ENCODE peak calls at places on chromosomes 1 and 21, in nine cellular contexts. I is GM23338, L is ovary, V is foreskin fibroblast, C is A549, J is RWPE2, R is astrocyte, X is GM06990, W is tibial nerve. H is an unnamed sample.

GRCh38 chr21:26389971-26390641 is 183.0 kb downstream of the CYYR1 start:
- DNase-seq in I (no peak), L (no peak), V (peak; percentile 81), C (peak; percentile 10), J (peak; percentile 88), R (peak; percentile 66), X (no peak), W (no peak), H (peak; percentile 80)

GRCh38 chr1:177983824-177984528 is 14.1 kb upstream of the SEC16B start:
- DNase-seq in I (peak; percentile 59), L (peak; percentile 64), V (peak; percentile 94), C (no peak), J (no peak), R (peak; percentile 94), X (no peak), W (no peak), H (peak; percentile 95)

GRCh38 chr1:74457269-74457668 is 55.1 kb downstream of the LRRC53 start:
- DNase-seq in I (no peak), L (no peak), V (no peak), C (no peak), J (no peak), R (no peak), X (no peak), W (no peak), H (no peak)

GRCh38 chr1:19373206-19374126 is 61.3 kb downstream of the SLC66A1 start:
- DNase-seq in I (no peak), L (no peak), V (peak; percentile 50), C (no peak), J (no peak), R (no peak), X (no peak), W (no peak), H (peak; percentile 80)

GRCh38 chr1:36306210-36306901 is at the start of gene SH3D21:
- DNase-seq in I (peak; percentile 92), L (peak; percentile 62), V (no peak), C (no peak), J (peak; percentile 82), R (no peak), X (no peak), W (peak; percentile 33), H (peak; percentile 18)

GRCh38 chr1:229408458-229409037 is 25.3 kb downstream of the ACTA1 start:
- DNase-seq in I (peak; percentile 47), L (no peak), V (peak; percentile 16), C (no peak), J (no peak), R (no peak), X (no peak), W (no peak), H (peak; percentile 40)

GRCh38 chr1:224300346-224300745 is 29.6 kb downstream of the NVL start:
- DNase-seq in I (no peak), L (no peak), V (peak; percentile 78), C (peak; percentile 43), J (no peak), R (peak; percentile 90), X (no peak), W (no peak), H (peak; percentile 67)

GRCh38 chr1:236734141-236734765 is 48.0 kb downstream of the ACTN2 start:
- DNase-seq in I (no peak), L (no peak), V (no peak), C (no peak), J (no peak), R (peak; percentile 10), X (no peak), W (no peak), H (no peak)

GRCh38 chr21:29650561-29651022 is 289.2 kb downstream of the GRIK1 start:
- DNase-seq in I (no peak), L (no peak), V (no peak), C (no peak), J (no peak), R (no peak), X (no peak), W (no peak), H (no peak)

GRCh38 chr1:22972760-22973159 is at the start of gene LACTBL1:
- DNase-seq in I (no peak), L (no peak), V (no peak), C (no peak), J (no peak), R (no peak), X (no peak), W (no peak), H (no peak)

GRCh38 chr21:43866659-43867331 is 1.8 kb downstream of the AGPAT3 start:
- DNase-seq in I (no peak), L (peak; percentile 42), V (no peak), C (no peak), J (no peak), R (no peak), X (peak; percentile 74), W (no peak), H (no peak)

GRCh38 chr1:11590395-11590794 is 63.8 kb downstream of the FBXO2 start:
- DNase-seq in I (peak; percentile 83), L (no peak), V (no peak), C (no peak), J (no peak), R (no peak), X (no peak), W (no peak), H (no peak)

GRCh38 chr1:14435368-14436023 is 163.0 kb upstream of the KAZN start:
- DNase-seq in I (peak; percentile 75), L (no peak), V (no peak), C (peak; percentile 3), J (no peak), R (no peak), X (no peak), W (no peak), H (no peak)

DNA sequence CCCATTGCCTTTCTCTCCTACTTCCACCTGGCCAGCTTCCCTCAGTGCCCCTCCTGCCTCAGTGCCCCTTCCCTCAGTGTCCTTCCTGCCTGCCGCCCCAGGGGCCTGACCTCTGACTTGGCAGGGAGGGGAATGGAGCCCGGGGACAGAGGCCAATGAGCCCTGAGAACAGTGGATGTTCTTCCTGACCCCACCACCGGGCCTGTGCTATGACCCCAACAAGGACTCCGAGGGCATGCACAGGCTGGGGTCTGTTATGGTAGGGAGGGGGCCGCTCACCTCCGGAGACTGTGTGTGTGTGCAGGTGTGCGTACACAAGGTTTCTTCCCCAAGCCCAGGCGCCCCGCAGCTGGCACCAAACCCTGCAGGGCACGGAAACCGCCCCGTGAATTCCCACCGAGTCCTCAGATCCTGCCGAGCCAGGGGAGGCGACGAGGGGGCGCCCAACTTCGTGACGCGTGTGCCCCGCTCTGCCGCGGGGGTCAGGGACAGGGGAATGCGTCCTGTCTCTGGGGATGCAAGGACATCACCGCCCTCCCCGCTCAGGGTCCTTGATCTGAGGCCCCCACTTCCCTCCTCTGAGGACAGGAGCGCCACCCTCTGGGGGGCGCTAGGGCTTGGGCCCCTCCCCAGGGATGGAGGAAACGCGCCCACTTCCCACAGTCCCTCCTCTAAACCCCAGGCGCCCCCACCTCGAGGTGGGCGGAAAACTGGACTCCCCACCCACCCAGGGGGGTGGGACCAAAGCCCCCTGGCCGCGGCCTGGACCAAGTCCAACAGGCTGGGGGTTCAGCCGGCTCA is 725 bp downstream of the RAP1GAP start:
- DNase-seq in I (peak; percentile 41), L (no peak), V (no peak), C (no peak), J (no peak), R (no peak), X (no peak), W (no peak), H (no peak)
- H3K4me3 ChIP-seq in I (peak overlapping the region; percentile 83), L (no peak overlapping the region), V (peak overlapping the region; percentile 11), C (peak overlapping the region; percentile 45), J (no peak overlapping the region), R (no peak overlapping the region), X (no peak overlapping the region), W (peak overlapping the region; percentile 38), H (no peak overlapping the region)

GRCh38 chr1:192488058-192488457 is 87.5 kb upstream of the RGS1 start:
- DNase-seq in I (peak; percentile 69), L (no peak), V (no peak), C (no peak), J (no peak), R (no peak), X (no peak), W (no peak), H (no peak)
- TF ChIP-seq CTCF in I (peak; percentile 36), L (no peak), V (no peak), C (no peak), J (no peak), R (no peak), X (no peak), W (no peak), H (peak; percentile 35)

GRCh38 chr1:93717639-93718038 is 36.0 kb upstream of the BCAR3 start:
- DNase-seq in I (no peak), L (no peak), V (no peak), C (no peak), J (no peak), R (no peak), X (no peak), W (no peak), H (no peak)

GRCh38 chr1:93714350-93714749 is 32.7 kb upstream of the BCAR3 start:
- DNase-seq in I (no peak), L (no peak), V (no peak), C (no peak), J (no peak), R (no peak), X (no peak), W (no peak), H (no peak)

GRCh38 chr1:93716974-93717373 is 35.3 kb upstream of the BCAR3 start:
- DNase-seq in I (no peak), L (no peak), V (no peak), C (no peak), J (no peak), R (no peak), X (no peak), W (no peak), H (no peak)

GRCh38 chr1:93715529-93716126 is 34.0 kb upstream of the BCAR3 start:
- DNase-seq in I (no peak), L (no peak), V (no peak), C (no peak), J (no peak), R (peak; percentile 82), X (peak; percentile 69), W (no peak), H (no peak)

GRCh38 chr1:93716163-93716562 is 34.5 kb upstream of the BCAR3 start:
- DNase-seq in I (no peak), L (no peak), V (no peak), C (no peak), J (no peak), R (no peak), X (no peak), W (no peak), H (no peak)
- H3K4me3 ChIP-seq in I (no peak overlapping the region), L (no peak overlapping the region), V (no peak overlapping the region), C (no peak overlapping the region), J (no peak overlapping the region), R (no peak overlapping the region), X (no peak overlapping the region), W (no peak overlapping the region), H (no peak overlapping the region)

DNA sequence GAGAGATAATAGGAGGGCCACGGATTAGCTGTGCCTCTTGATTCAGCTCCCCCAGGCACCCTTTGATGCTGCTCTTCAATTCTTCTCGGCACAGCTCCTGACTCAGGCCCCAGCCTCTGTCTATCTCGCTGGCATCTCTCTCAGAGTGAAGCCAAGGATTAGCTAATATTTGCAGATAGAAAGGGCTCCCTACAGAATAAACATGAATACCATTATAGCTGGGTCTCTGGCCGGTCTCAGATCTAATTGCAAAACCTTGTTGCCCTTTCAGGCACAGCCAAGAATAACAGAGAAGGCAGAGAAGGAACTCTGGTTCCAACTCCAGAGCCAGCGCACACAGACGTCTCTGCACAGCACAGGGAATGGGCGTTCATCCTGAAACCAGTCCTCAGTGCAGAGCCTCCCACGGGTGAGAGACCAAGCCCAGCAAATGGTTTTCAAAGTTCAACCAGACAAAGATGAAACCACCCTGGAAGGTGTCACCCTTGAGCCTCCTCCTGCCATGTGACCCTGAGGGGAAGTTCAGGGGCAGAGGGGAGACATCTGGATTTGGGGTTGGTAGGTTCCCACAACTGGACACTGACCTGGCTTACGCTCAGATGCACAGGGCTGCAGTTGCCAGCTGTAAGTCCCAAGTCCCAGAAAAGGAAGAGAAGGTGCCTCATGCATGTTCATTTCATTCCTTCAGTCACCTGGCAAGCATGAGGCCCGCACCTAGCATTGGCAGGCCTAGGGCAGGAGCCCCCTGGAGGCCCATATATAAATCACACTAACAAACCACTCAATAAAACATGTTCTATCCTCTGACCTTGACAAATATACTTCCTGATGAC is 394.0 kb downstream of the NPHP4 start:
- DNase-seq in I (no peak), L (peak; percentile 51), V (no peak), C (no peak), J (no peak), R (no peak), X (no peak), W (no peak), H (no peak)
- TF ChIP-seq CTCF in I (no peak), L (no peak), V (no peak), C (no peak), J (no peak), R (no peak), X (peak; percentile 43), W (no peak), H (no peak)

H was measured in AG10803.